ENCODE peak calls at places on chromosomes 13 and 19, in four cellular contexts. J is EL, M is AG08395, D is NAMALWA. Y is an unnamed sample.

GRCh38 chr19:4114181-4114580 is 9.7 kb downstream of the MAP2K2 start:
- DNase-seq in J (no peak), M (no peak), D (no peak), Y (no peak)

GRCh38 chr13:24307211-24308067 is 1.9 kb upstream of the C1QTNF9 start:
- DNase-seq in J (no peak), M (no peak), D (no peak), Y (no peak)

GRCh38 chr13:35208587-35208986 is 266.5 kb downstream of the NBEA start:
- DNase-seq in J (peak), M (no peak), D (no peak), Y (no peak)

GRCh38 chr13:27578121-27579030 is 42.0 kb downstream of the LNX2 start:
- DNase-seq in J (peak), M (peak), D (no peak), Y (no peak)

GRCh38 chr13:53010374-53011105 is 18.1 kb upstream of the OLFM4 start:
- DNase-seq in J (no peak), M (no peak), D (no peak), Y (no peak)

GRCh38 chr13:98214707-98215106 is 37.6 kb upstream of the RNF113B start:
- DNase-seq in J (no peak), M (no peak), D (no peak), Y (no peak)

GRCh38 chr19:12800873-12801465 is 631 bp downstream of the PRDX2 start:
- DNase-seq in J (peak), M (no peak), D (no peak), Y (peak)

GRCh38 chr13:31929031-31929770 is 102.4 kb upstream of the FRY start:
- DNase-seq in J (no peak), M (no peak), D (no peak), Y (no peak)

GRCh38 chr13:39381456-39381855 is 221.5 kb downstream of the LHFPL6 start:
- DNase-seq in J (no peak), M (no peak), D (no peak), Y (no peak)

GRCh38 chr19:1882089-1882785 is 3.1 kb downstream of the ABHD17A start:
- DNase-seq in J (no peak), M (no peak), D (peak), Y (peak)

GRCh38 chr13:98771838-98772611 is 19.6 kb upstream of the SLC15A1 start:
- DNase-seq in J (no peak), M (no peak), D (no peak), Y (no peak)

Y was measured in OCI-LY7.